ENCODE peak calls at places on chromosomes 4 and X, in nine cellular contexts. L is GM12878; Y is CD8-positive, alpha-beta memory T cell; J is HFF-Myc; B is epithelial cell of esophagus; A is AG10803; H is A673; W is ovary; X is Panc1. M is an unnamed sample.

GRCh38 chrX:37860731-37861130 is 13.4 kb upstream of the DYNLT3 start:
- DNase-seq in L (no peak), W (no peak), B (no peak), Y (no peak), H (no peak), X (no peak), A (no peak), J (no peak), M (no peak)

GRCh38 chrX:44784241-44784640 is 59.6 kb upstream of the DUSP21 start:
- DNase-seq in L (no peak), W (no peak), B (no peak), Y (no peak), X (no peak), A (peak; percentile 8), H (peak; percentile 74), J (no peak), M (no peak)

GRCh38 chr4:138007572-138007971 is 234.6 kb downstream of the SLC7A11 start:
- DNase-seq in A (peak; percentile 26), J (no peak), X (no peak), B (peak; percentile 40), Y (no peak), H (peak; percentile 13), L (no peak), W (no peak), M (no peak)

GRCh38 chrX:545488-545887 is 85.1 kb upstream of the SHOX start:
- DNase-seq in Y (no peak), B (no peak), W (no peak), L (no peak), A (peak; percentile 69), H (no peak), X (no peak), J (peak; percentile 22), M (no peak)

GRCh38 chrX:31280580-31280979 is 208.7 kb upstream of the FTHL17 start:
- DNase-seq in L (no peak), X (no peak), Y (no peak), W (no peak), B (no peak), J (no peak), H (no peak), A (no peak), M (no peak)

GRCh38 chr4:182062936-182063335 is 180.3 kb upstream of the TENM3 start:
- DNase-seq in L (no peak), Y (no peak), A (peak; percentile 68), X (no peak), B (peak; percentile 75), J (peak; percentile 17), H (peak; percentile 11), W (no peak), M (no peak)

GRCh38 chrX:38856670-38857069 is 55.4 kb downstream of the MID1IP1 start:
- DNase-seq in A (no peak), Y (no peak), H (no peak), W (no peak), X (no peak), J (no peak), L (no peak), B (no peak), M (no peak)

GRCh38 chr4:110359076-110359475 is 116.9 kb upstream of the ENPEP start:
- DNase-seq in X (no peak), W (no peak), A (no peak), Y (no peak), H (no peak), B (no peak), J (no peak), L (no peak), M (no peak)

GRCh38 chr4:59855630-59856352 is 1344.3 kb upstream of the ADGRL3 start:
- DNase-seq in Y (no peak), X (no peak), B (no peak), A (no peak), L (no peak), J (no peak), W (no peak), H (no peak), M (no peak)

GRCh38 chr4:7818676-7819041 is 121.0 kb downstream of the AFAP1 start:
- DNase-seq in X (no peak), Y (no peak), L (no peak), J (no peak), A (no peak), B (no peak), H (no peak), W (no peak), M (no peak)

GRCh38 chrX:131988236-131988635 is 34.9 kb upstream of the STK26 start:
- DNase-seq in X (no peak), A (no peak), L (no peak), H (no peak), Y (no peak), B (no peak), W (no peak), J (no peak), M (no peak)

GRCh38 chr4:38857354-38858096 is 908 bp upstream of the TLR6 start:
- DNase-seq in B (peak; percentile 94), Y (no peak), L (peak; percentile 82), A (peak; percentile 84), X (peak; percentile 89), J (no peak), H (peak; percentile 67), W (peak; percentile 43), M (peak; percentile 69)

GRCh38 chr4:122739174-122739573 is 6.7 kb downstream of the BBS12 start:
- DNase-seq in H (no peak), X (no peak), J (no peak), B (peak; percentile 53), A (peak; percentile 94), L (no peak), Y (no peak), W (no peak), M (no peak)

GRCh38 chrX:44216171-44216570 is 127.3 kb downstream of the EFHC2 start:
- DNase-seq in L (no peak), A (no peak), B (no peak), J (no peak), W (no peak), Y (no peak), H (no peak), X (no peak), M (no peak)

GRCh38 chr4:53734182-53734581 is 142.9 kb upstream of the LNX1 start:
- DNase-seq in J (no peak), B (no peak), X (no peak), Y (no peak), H (no peak), A (no peak), W (no peak), L (no peak), M (no peak)

GRCh38 chr4:107666134-107666533 is 53.9 kb downstream of the PAPSS1 start:
- DNase-seq in X (no peak), L (no peak), B (peak; percentile 12), H (peak; percentile 54), A (peak; percentile 74), W (no peak), J (no peak), Y (no peak), M (no peak)

GRCh38 chr4:139740531-139741041 is 75.0 kb downstream of the MGST2 start:
- DNase-seq in A (peak; percentile 94), J (peak; percentile 66), H (peak; percentile 74), L (no peak), B (peak; percentile 90), Y (no peak), W (peak; percentile 81), X (no peak), M (peak; percentile 78)

GRCh38 chrX:151722241-151722846 is 6.5 kb downstream of the FATE1 start:
- DNase-seq in J (no peak), A (peak; percentile 32), X (no peak), Y (no peak), B (peak; percentile 2), W (no peak), H (no peak), L (no peak), M (no peak)

GRCh38 chr4:71294301-71294700 is 44.5 kb upstream of the SLC4A4 start:
- DNase-seq in B (peak; percentile 11), W (no peak), X (no peak), A (peak; percentile 29), H (no peak), J (no peak), L (no peak), Y (no peak), M (no peak)
- H3K4me3 ChIP-seq in B (no peak overlapping the region), W (no peak overlapping the region), X (no peak overlapping the region), A (no peak overlapping the region), H (no peak overlapping the region), J (no peak overlapping the region), L (no peak overlapping the region), Y (no peak overlapping the region), M (no peak overlapping the region)

DNA sequence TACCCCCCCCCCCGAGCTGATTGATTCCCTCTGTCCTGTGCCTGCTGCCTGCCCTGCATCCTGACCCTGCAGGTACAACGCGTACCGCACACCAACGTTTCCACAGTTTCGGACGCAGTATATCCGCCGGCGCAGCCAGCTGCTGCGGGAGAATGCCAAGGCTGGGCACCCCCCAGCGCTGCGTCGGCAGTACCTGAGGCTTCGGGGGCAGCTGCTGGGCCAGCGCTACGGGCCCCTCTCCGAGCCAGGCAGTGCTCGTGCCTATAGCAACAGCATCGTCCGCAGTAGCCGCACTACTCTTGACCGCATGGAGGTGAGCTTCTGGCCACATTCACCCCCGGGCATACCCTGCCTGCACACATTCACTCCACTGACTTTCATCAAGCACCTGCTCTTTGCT is 1.4 kb downstream of the WDR13 start:
- DNase-seq in A (no peak), L (no peak), W (no peak), J (no peak), X (no peak), Y (no peak), B (no peak), H (no peak), M (no peak)
- H3K4me3 ChIP-seq in A (peak overlapping the region; percentile 81), L (no peak overlapping the region), W (peak overlapping the region; percentile 66), J (peak overlapping the region; percentile 62), X (peak overlapping the region; percentile 69), Y (peak overlapping the region; percentile 97), B (peak overlapping the region; percentile 71), H (peak overlapping the region; percentile 69), M (no peak overlapping the region)

GRCh38 chr4:24798036-24798610 is 2.8 kb downstream of the SOD3 start:
- DNase-seq in W (no peak), J (no peak), H (no peak), A (no peak), L (no peak), B (no peak), Y (no peak), X (no peak), M (no peak)

GRCh38 chr4:24800273-24800880 is 5.0 kb downstream of the SOD3 start:
- DNase-seq in A (no peak), B (no peak), Y (no peak), X (no peak), W (peak; percentile 24), H (peak; percentile 22), J (no peak), L (no peak), M (no peak)

GRCh38 chr4:24799196-24799543 is 3.8 kb downstream of the SOD3 start:
- DNase-seq in J (no peak), H (no peak), W (no peak), X (no peak), L (no peak), Y (no peak), B (no peak), A (no peak), M (no peak)

GRCh38 chr4:24801136-24801855 is 5.9 kb downstream of the SOD3 start:
- DNase-seq in A (no peak), W (no peak), L (no peak), H (no peak), B (no peak), Y (no peak), X (no peak), J (no peak), M (no peak)

GRCh38 chr4:24799544-24800272 is 4.3 kb downstream of the SOD3 start:
- DNase-seq in J (no peak), A (no peak), X (no peak), H (no peak), B (no peak), L (no peak), W (peak; percentile 21), Y (no peak), M (no peak)
- H3K4me3 ChIP-seq in J (no peak overlapping the region), A (no peak overlapping the region), X (no peak overlapping the region), H (no peak overlapping the region), B (no peak overlapping the region), L (no peak overlapping the region), W (peak overlapping the region; percentile 28), Y (no peak overlapping the region), M (no peak overlapping the region)

GRCh38 chr4:118381902-118382301 is 29.1 kb upstream of the PRSS12 start:
- DNase-seq in W (no peak), H (no peak), A (no peak), L (no peak), Y (no peak), X (no peak), B (no peak), J (no peak), M (no peak)
- H3K4me3 ChIP-seq in W (no peak overlapping the region), H (no peak overlapping the region), A (no peak overlapping the region), L (no peak overlapping the region), Y (no peak overlapping the region), X (no peak overlapping the region), B (no peak overlapping the region), J (no peak overlapping the region), M (no peak overlapping the region)